ENCODE peak calls at places on chromosome X, in ten cellular contexts. I is nephron progenitor cell; M is cardiac septum; D is left ventricle myocardium superior; Q is SIG-M5; A is activated CD8-positive, alpha-beta memory T cell treated with anti-CD3 and anti-CD28 coated beads for 24 hours; H is non-pigmented ciliary epithelial cell; W is PC-9; R is WERI-Rb-1; X is fibroblast of pulmonary artery. Y is an unnamed sample.

GRCh38 chrX:13055486-13055885 is 11.1 kb upstream of the FAM9C start:
- DNase-seq in I (no peak), M (no peak), D (no peak), Q (no peak), A (no peak), H (no peak), W (no peak), R (no peak), X (no peak), Y (no peak)

GRCh38 chrX:38192007-38192625 is 28.6 kb downstream of the SRPX start:
- DNase-seq in I (no peak), M (no peak), D (no peak), Q (no peak), A (no peak), H (no peak), W (no peak), R (no peak), X (no peak), Y (no peak)

GRCh38 chrX:114344756-114345155 is 239.1 kb upstream of the HTR2C start:
- DNase-seq in I (peak), M (no peak), D (no peak), Q (no peak), A (no peak), H (no peak), W (peak), R (no peak), X (peak), Y (no peak)

GRCh38 chrX:15310117-15310516 is 5.3 kb downstream of the ASB11 start:
- DNase-seq in I (no peak), M (no peak), D (no peak), Q (no peak), A (no peak), H (no peak), W (peak), R (no peak), X (peak), Y (no peak)

GRCh38 chrX:24485976-24486680 is 21.0 kb downstream of the PDK3 start:
- DNase-seq in I (no peak), M (no peak), D (no peak), Q (no peak), A (no peak), H (no peak), W (no peak), R (peak), X (no peak), Y (no peak)

GRCh38 chrX:14529288-14529989 is at the start of gene GLRA2:
- DNase-seq in I (peak), M (no peak), D (no peak), Q (no peak), A (no peak), H (no peak), W (no peak), R (no peak), X (peak), Y (no peak)

GRCh38 chrX:15546745-15547144 is 46.1 kb downstream of the BMX start:
- DNase-seq in I (no peak), M (no peak), D (no peak), Q (no peak), A (no peak), H (no peak), W (no peak), R (no peak), X (peak), Y (peak)

GRCh38 chrX:154057790-154058189 is 38.1 kb upstream of the IRAK1 start:
- DNase-seq in I (no peak), M (no peak), D (no peak), Q (no peak), A (no peak), H (no peak), W (no peak), R (no peak), X (no peak), Y (no peak)

GRCh38 chrX:49101629-49101984 is 21.9 kb upstream of the WDR45 start:
- DNase-seq in I (no peak), M (no peak), D (no peak), Q (no peak), A (no peak), H (no peak), W (no peak), R (no peak), X (no peak), Y (no peak)

GRCh38 chrX:99078301-99078700 is 1331.8 kb downstream of the PCDH19 start:
- DNase-seq in I (no peak), M (no peak), D (no peak), Q (no peak), A (no peak), H (no peak), W (no peak), R (no peak), X (no peak), Y (no peak)

GRCh38 chrX:153726286-153727107 is 1.8 kb downstream of the ABCD1 start:
- DNase-seq in I (peak), M (no peak), D (peak), Q (no peak), A (peak), H (no peak), W (peak), R (peak), X (peak), Y (peak)

GRCh38 chrX:39196192-39197102 is 395.2 kb downstream of the MID1IP1 start:
- DNase-seq in I (no peak), M (no peak), D (no peak), Q (no peak), A (peak), H (no peak), W (no peak), R (no peak), X (no peak), Y (peak)

Y was measured in HL-60.